ENCODE peak calls at places on chromosomes 2 and 18, in six cellular contexts. B, T, V, W, H and Z are unnamed samples.

GRCh38 chr2:30177440-30177839 is 30.6 kb downstream of the YPEL5 start:
- DNase-seq in B (no peak), T (no peak), V (no peak), W (no peak), H (no peak), Z (no peak)

GRCh38 chr2:12587228-12587627 is 129.5 kb upstream of the TRIB2 start:
- DNase-seq in B (no peak), T (no peak), V (no peak), W (no peak), H (no peak), Z (no peak)

GRCh38 chr2:224042191-224042696 is 3.2 kb upstream of the SERPINE2 start:
- DNase-seq in B (no peak), T (no peak), V (no peak), W (no peak), H (no peak), Z (no peak)

GRCh38 chr2:70984576-70985282 is 6.3 kb downstream of the ANKRD53 start:
- DNase-seq in B (no peak), T (no peak), V (peak), W (peak), H (no peak), Z (peak)

GRCh38 chr2:42905341-42906114 is 113.1 kb upstream of the HAAO start:
- DNase-seq in B (no peak), T (no peak), V (no peak), W (no peak), H (no peak), Z (no peak)

GRCh38 chr18:48139427-48140347 is 209.2 kb upstream of the SMAD2 start:
- DNase-seq in B (peak), T (no peak), V (no peak), W (peak), H (no peak), Z (no peak)

GRCh38 chr2:23685201-23685600 is 241.7 kb downstream of the ATAD2B start:
- DNase-seq in B (no peak), T (no peak), V (no peak), W (no peak), H (no peak), Z (peak)

GRCh38 chr2:5190023-5190422 is 502.2 kb upstream of the SOX11 start:
- DNase-seq in B (peak), T (no peak), V (no peak), W (no peak), H (peak), Z (no peak)

GRCh38 chr2:20327370-20327769 is 23.3 kb downstream of the PUM2 start:
- DNase-seq in B (peak), T (no peak), V (no peak), W (no peak), H (no peak), Z (no peak)

GRCh38 chr2:218954541-218955300 is 4.7 kb upstream of the CDK5R2 start:
- DNase-seq in B (no peak), T (no peak), V (no peak), W (no peak), H (no peak), Z (peak)

GRCh38 chr2:216404010-216404618 is 8.2 kb upstream of the SMARCAL1 start:
- DNase-seq in B (peak), T (no peak), V (peak), W (peak), H (peak), Z (no peak)

GRCh38 chr18:12639990-12640880 is 17.7 kb downstream of the SPIRE1 start:
- DNase-seq in B (peak), T (peak), V (no peak), W (no peak), H (peak), Z (peak)

GRCh38 chr2:206971805-206972204 is 32.5 kb downstream of the CPO start:
- DNase-seq in B (no peak), T (peak), V (no peak), W (no peak), H (no peak), Z (no peak)

GRCh38 chr2:73063909-73064875 is 7.3 kb downstream of the SFXN5 start:
- DNase-seq in B (peak), T (peak), V (no peak), W (no peak), H (peak), Z (no peak)

GRCh38 chr2:3181416-3182010 is 196.1 kb downstream of the EIPR1 start:
- DNase-seq in B (no peak), T (no peak), V (no peak), W (no peak), H (no peak), Z (no peak)

GRCh38 chr2:191311627-191312026 is 66.4 kb downstream of the MYO1B start:
- DNase-seq in B (peak), T (no peak), V (no peak), W (no peak), H (peak), Z (no peak)

GRCh38 chr2:39996653-39997080 is 217.6 kb upstream of the THUMPD2 start:
- DNase-seq in B (peak), T (peak), V (no peak), W (no peak), H (peak), Z (no peak)

GRCh38 chr2:24015562-24016375 is 5.9 kb downstream of the MFSD2B start:
- DNase-seq in B (peak), T (peak), V (no peak), W (no peak), H (peak), Z (no peak)

GRCh38 chr2:202632682-202633081 is 2.1 kb upstream of the FAM117B start:
- DNase-seq in B (no peak), T (no peak), V (no peak), W (peak), H (peak), Z (no peak)

GRCh38 chr2:239459056-239459455 is 58.2 kb upstream of the HDAC4 start:
- DNase-seq in B (no peak), T (no peak), V (no peak), W (no peak), H (no peak), Z (no peak)

GRCh38 chr18:30675905-30676620 is 366.5 kb downstream of the DSC3 start:
- DNase-seq in B (no peak), T (no peak), V (no peak), W (no peak), H (no peak), Z (no peak)

GRCh38 chr2:222320441-222321395 is 21.9 kb upstream of the PAX3 start:
- DNase-seq in B (no peak), T (no peak), V (no peak), W (no peak), H (no peak), Z (peak)

GRCh38 chr2:176085120-176085788 is 1.5 kb upstream of the EVX2 start:
- DNase-seq in B (no peak), T (no peak), V (no peak), W (no peak), H (no peak), Z (no peak)

GRCh38 chr2:174680221-174680620 is 82.6 kb upstream of the WIPF1 start:
- DNase-seq in B (no peak), T (no peak), V (no peak), W (no peak), H (no peak), Z (no peak)

GRCh38 chr2:238821391-238821790 is 26.5 kb upstream of the TWIST2 start:
- DNase-seq in B (no peak), T (peak), V (no peak), W (peak), H (no peak), Z (no peak)

GRCh38 chr18:22044474-22045220 is 124.7 kb upstream of the GATA6 start:
- DNase-seq in B (peak), T (no peak), V (no peak), W (no peak), H (no peak), Z (no peak)
- TF ChIP-seq CTCF in B (no peak), T (no peak), V (no peak), W (no peak), H (no peak), Z (no peak)

GRCh38 chr18:79736846-79737245 is 57.2 kb downstream of the CTDP1 start:
- DNase-seq in B (no peak), T (no peak), V (no peak), W (no peak), H (no peak), Z (no peak)
- H3K27ac ChIP-seq in B (no peak), T (no peak), V (no peak), W (no peak), H (no peak), Z (no peak)

GRCh38 chr2:237165405-237166276 is 80.0 kb downstream of the COPS8 start:
- DNase-seq in B (peak), T (no peak), V (no peak), W (no peak), H (no peak), Z (no peak)
- TF ChIP-seq CTCF in B (peak), T (peak), V (peak), W (peak), H (peak), Z (peak)

GRCh38 chr2:121613774-121614173 is 35.5 kb downstream of the CLASP1 start:
- DNase-seq in B (peak), T (no peak), V (no peak), W (no peak), H (peak), Z (no peak)
- H3K27ac ChIP-seq in B (no peak), T (no peak), V (no peak), W (peak), H (no peak), Z (no peak)

GRCh38 chr2:148565272-148565894 is 79.2 kb upstream of the EPC2 start:
- DNase-seq in B (peak), T (no peak), V (no peak), W (no peak), H (no peak), Z (no peak)
- TF ChIP-seq CTCF in B (peak), T (peak), V (peak), W (no peak), H (peak), Z (peak)

GRCh38 chr2:79833235-79833878 is 320.5 kb downstream of the CTNNA2 start:
- DNase-seq in B (no peak), T (no peak), V (no peak), W (no peak), H (no peak), Z (no peak)

GRCh38 chr2:79831919-79832318 is 319.1 kb downstream of the CTNNA2 start:
- DNase-seq in B (no peak), T (no peak), V (no peak), W (no peak), H (no peak), Z (no peak)

GRCh38 chr2:79827881-79828280 is 315.0 kb downstream of the CTNNA2 start:
- DNase-seq in B (no peak), T (no peak), V (no peak), W (no peak), H (no peak), Z (no peak)

GRCh38 chr2:79832540-79833234 is 319.8 kb downstream of the CTNNA2 start:
- DNase-seq in B (no peak), T (no peak), V (no peak), W (no peak), H (no peak), Z (no peak)
- H3K27ac ChIP-seq in B (no peak), T (no peak), V (no peak), W (no peak), H (no peak), Z (peak)

GRCh38 chr18:21820035-21820810 is 79.6 kb downstream of the MIB1 start:
- DNase-seq in B (peak), T (no peak), V (no peak), W (no peak), H (no peak), Z (no peak)
- TF ChIP-seq CTCF in B (peak), T (peak), V (peak), W (peak), H (peak), Z (peak)